ENCODE peak calls at places on chromosomes 13 and 19, in six cellular contexts. T is IMR-90, K is sigmoid colon, P is SK-N-SH, H is aorta, G is spleen. X is an unnamed sample.
A peak's percentile ranks its signal among the peaks of the same experiment; 100 is the strongest.

GRCh38 chr13:49022472-49023144 is 46.9 kb downstream of the FNDC3A start:
- DNase-seq in K (no peak), H (no peak), P (no peak), T (peak; percentile 36), G (no peak), X (peak; percentile 15)

GRCh38 chr19:45255611-45256157 is 4.6 kb downstream of the MARK4 start:
- DNase-seq in P (no peak), K (no peak), T (no peak), H (no peak), G (no peak), X (no peak)

GRCh38 chr19:1794424-1795185 is 17.5 kb downstream of the ATP8B3 start:
- DNase-seq in K (no peak), T (no peak), P (no peak), H (no peak), G (no peak), X (no peak)

GRCh38 chr13:69565334-69565733 is 542.3 kb upstream of the ATXN8OS start:
- DNase-seq in K (no peak), H (no peak), P (peak; percentile 22), G (no peak), T (no peak), X (peak; percentile 74)

GRCh38 chr13:80562423-80562822 is 221.5 kb upstream of the SPRY2 start:
- DNase-seq in K (no peak), T (no peak), G (no peak), P (no peak), H (no peak), X (no peak)

GRCh38 chr13:28423010-28423409 is 71.9 kb downstream of the FLT1 start:
- DNase-seq in K (peak; percentile 64), T (no peak), G (peak; percentile 91), P (no peak), H (no peak), X (no peak)

GRCh38 chr13:27106144-27106543 is 65.5 kb downstream of the USP12 start:
- DNase-seq in P (no peak), T (no peak), K (no peak), G (no peak), H (no peak), X (no peak)

GRCh38 chr19:2542341-2543069 is 66.6 kb downstream of the GADD45B start:
- DNase-seq in G (peak; percentile 74), H (peak; percentile 61), K (no peak), P (no peak), T (peak; percentile 71), X (no peak)

GRCh38 chr13:32261567-32261966 is 53.6 kb downstream of the ZAR1L start:
- DNase-seq in K (peak; percentile 96), H (peak; percentile 77), T (peak; percentile 92), G (no peak), P (peak; percentile 25), X (peak; percentile 1)

GRCh38 chr13:32047088-32047487 is 15.5 kb downstream of the FRY start:
- DNase-seq in P (no peak), G (no peak), K (no peak), H (no peak), T (no peak), X (no peak)

GRCh38 chr19:416416-416815 is 7.5 kb upstream of the C2CD4C start:
- DNase-seq in G (peak; percentile 31), K (no peak), T (no peak), P (no peak), H (peak; percentile 60), X (no peak)

GRCh38 chr19:50266896-50267295 is 62.3 kb downstream of the KCNC3 start:
- DNase-seq in K (no peak), H (no peak), P (peak; percentile 50), G (no peak), T (no peak), X (peak; percentile 80)

GRCh38 chr19:51086153-51086850 is 3.6 kb upstream of the KLK14 start:
- DNase-seq in T (no peak), G (no peak), H (peak; percentile 39), P (no peak), K (no peak), X (no peak)

GRCh38 chr19:37877147-37877546 is 29.2 kb downstream of the WDR87 start:
- DNase-seq in T (no peak), K (no peak), G (no peak), P (no peak), H (no peak), X (no peak)

GRCh38 chr13:93290503-93290902 is 63.9 kb downstream of the GPC6 start:
- DNase-seq in G (no peak), H (no peak), T (peak; percentile 46), K (no peak), P (no peak), X (no peak)

GRCh38 chr19:37975071-37975470 is 68.1 kb downstream of the SIPA1L3 start:
- DNase-seq in G (peak; percentile 76), T (no peak), P (no peak), K (peak; percentile 20), H (peak; percentile 55), X (no peak)

GRCh38 chr19:29248332-29248844 is 35.4 kb upstream of the UQCRFS1 start:
- DNase-seq in H (no peak), G (no peak), P (no peak), K (no peak), T (no peak), X (no peak)

GRCh38 chr19:6613711-6614110 is 22.8 kb upstream of the CD70 start:
- DNase-seq in G (no peak), H (no peak), K (no peak), T (no peak), P (no peak), X (no peak)

GRCh38 chr19:55973982-55974381 is 12.6 kb upstream of the NLRP5 start:
- DNase-seq in G (no peak), T (no peak), P (no peak), H (no peak), K (no peak), X (no peak)

GRCh38 chr19:4600893-4601292 is 38.4 kb upstream of the TNFAIP8L1 start:
- DNase-seq in K (no peak), T (no peak), G (no peak), H (no peak), P (no peak), X (no peak)

GRCh38 chr19:45253396-45254027 is 2.4 kb downstream of the MARK4 start:
- DNase-seq in H (no peak), T (peak; percentile 21), P (no peak), G (no peak), K (no peak), X (no peak)

GRCh38 chr19:43672061-43672679 is 2.2 kb upstream of the PLAUR start:
- DNase-seq in K (no peak), T (no peak), G (no peak), H (no peak), P (no peak), X (no peak)

GRCh38 chr13:45198924-45199323 is 1.9 kb downstream of the KCTD4 start:
- DNase-seq in K (no peak), H (no peak), G (no peak), T (no peak), P (no peak), X (no peak)
- H3K4me1 ChIP-seq in K (peaks cover 67% of the 10 kb centered on the region), H (no peaks in the 10 kb centered on the region), G (peaks cover 44% of the 10 kb centered on the region), T (peaks cover 7% of the 10 kb centered on the region), P (peaks cover 23% of the 10 kb centered on the region), X (peaks cover 3% of the 10 kb centered on the region)

GRCh38 chr13:43688230-43688907 is 98.4 kb downstream of the ENOX1 start:
- DNase-seq in T (no peak), P (no peak), G (no peak), H (no peak), K (no peak), X (no peak)
- H3K4me1 ChIP-seq in T (no peaks in the 10 kb centered on the region), P (peaks cover 6% of the 10 kb centered on the region), G (no peaks in the 10 kb centered on the region), H (no peaks in the 10 kb centered on the region), K (peaks cover 62% of the 10 kb centered on the region), X (no peaks in the 10 kb centered on the region)

DNA sequence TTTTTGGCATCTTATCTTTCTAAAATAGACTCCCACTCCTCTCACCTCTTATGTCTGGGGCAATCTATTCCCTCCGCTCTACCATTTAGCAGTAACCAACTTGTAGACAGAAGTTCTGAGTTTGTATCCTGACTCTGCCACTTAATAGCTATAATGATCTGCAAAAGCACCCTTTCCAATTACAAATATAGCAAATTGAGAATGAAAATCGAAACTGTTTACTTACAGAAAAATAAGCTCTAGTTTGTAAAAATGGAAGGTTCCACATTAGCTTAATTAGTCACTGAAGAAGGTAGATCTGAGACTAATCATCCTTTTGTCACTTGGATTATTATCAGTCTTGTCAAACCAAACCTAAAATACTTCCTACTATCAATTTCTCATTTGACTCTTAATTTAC is 409.3 kb downstream of the DIAPH3 start:
- DNase-seq in P (no peak), K (no peak), T (no peak), H (no peak), G (no peak), X (no peak)
- H3K4me1 ChIP-seq in P (peaks cover 49% of the 10 kb centered on the region), K (no peaks in the 10 kb centered on the region), T (peaks cover 4% of the 10 kb centered on the region), H (no peaks in the 10 kb centered on the region), G (no peaks in the 10 kb centered on the region), X (peaks cover 6% of the 10 kb centered on the region)

GRCh38 chr19:15218501-15218900 is 13.7 kb downstream of the EPHX3 start:
- DNase-seq in K (no peak), G (no peak), H (no peak), T (no peak), P (no peak), X (no peak)
- H3K4me1 ChIP-seq in K (peaks cover 6% of the 10 kb centered on the region), G (peaks cover 16% of the 10 kb centered on the region), H (peaks cover 4% of the 10 kb centered on the region), T (peaks cover 4% of the 10 kb centered on the region), P (peaks cover 5% of the 10 kb centered on the region), X (peaks cover 6% of the 10 kb centered on the region)

DNA sequence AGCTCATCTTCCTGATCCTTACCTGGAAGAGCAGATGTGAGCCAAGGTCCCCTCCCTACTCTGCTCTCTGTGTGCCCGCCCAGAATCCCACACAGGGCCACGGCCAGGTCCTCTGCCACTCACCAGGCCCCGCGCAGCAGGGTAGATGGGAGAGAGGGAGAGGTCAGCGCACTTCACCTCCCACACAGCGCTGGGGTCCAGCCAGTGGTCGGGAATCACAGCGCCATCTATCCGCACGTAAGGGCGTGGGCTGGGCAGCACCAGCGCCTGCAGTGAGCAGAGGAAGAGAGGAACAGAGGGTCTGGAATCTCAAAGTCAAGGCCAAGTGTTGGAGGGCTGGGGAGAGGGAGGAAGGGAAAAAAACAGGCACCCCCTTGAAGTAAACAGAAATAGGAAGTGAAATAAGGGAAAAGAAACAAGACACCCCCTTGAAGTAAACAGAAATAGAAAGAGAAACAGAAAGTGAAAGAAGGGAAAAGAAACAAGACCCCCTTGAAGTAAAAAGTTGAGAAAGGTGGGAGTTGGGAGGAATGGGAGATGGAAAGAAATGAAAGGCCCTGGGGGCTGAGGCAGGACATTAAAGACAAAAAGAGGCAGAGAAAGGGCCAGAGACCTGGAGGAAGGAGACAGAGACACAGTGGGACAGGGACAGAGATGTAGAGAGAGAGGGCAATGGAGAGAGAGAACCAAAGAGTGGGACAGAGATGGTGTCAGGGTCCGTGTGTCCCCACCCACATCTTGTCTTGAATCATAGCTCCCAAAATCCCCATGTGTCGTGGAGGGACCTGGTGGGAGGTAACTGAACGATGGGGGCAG is 7.1 kb upstream of the PLA2G4C start:
- DNase-seq in T (no peak), K (no peak), H (no peak), P (no peak), G (no peak), X (no peak)
- H3K4me1 ChIP-seq in T (no peaks in the 10 kb centered on the region), K (no peaks in the 10 kb centered on the region), H (no peaks in the 10 kb centered on the region), P (no peaks in the 10 kb centered on the region), G (peaks cover 28% of the 10 kb centered on the region), X (no peaks in the 10 kb centered on the region)

X was measured in Karpas-422.